ENCODE peak calls at places on chromosomes 5 and 9, in six cellular contexts. H, Q, J, F, B and V are unnamed samples. For H3K27me3, the result is how much of the 10 kb centered on the place peaks cover.

GRCh38 chr9:20030221-20030620 is 241.4 kb upstream of the SLC24A2 start:
- DNase-seq in H (no peak), Q (no peak), J (no peak), F (no peak), B (no peak), V (no peak)

GRCh38 chr5:43044181-43044914 is 4.2 kb upstream of the ANXA2R start:
- DNase-seq in H (no peak), Q (no peak), J (peak), F (no peak), B (no peak), V (no peak)

GRCh38 chr9:114666841-114667240 is 9.2 kb upstream of the TEX53 start:
- DNase-seq in H (no peak), Q (no peak), J (no peak), F (no peak), B (no peak), V (no peak)

GRCh38 chr5:39543335-39543734 is 118.6 kb upstream of the DAB2 start:
- DNase-seq in H (no peak), Q (no peak), J (peak), F (no peak), B (no peak), V (no peak)

GRCh38 chr5:141640698-141641097 is 3.9 kb downstream of the RELL2 start:
- DNase-seq in H (no peak), Q (no peak), J (no peak), F (no peak), B (no peak), V (no peak)

GRCh38 chr9:18668944-18669343 is 195.0 kb downstream of the ADAMTSL1 start:
- DNase-seq in H (no peak), Q (peak), J (no peak), F (peak), B (no peak), V (no peak)

GRCh38 chr9:90009447-90009846 is 404.6 kb downstream of the GADD45G start:
- DNase-seq in H (no peak), Q (no peak), J (no peak), F (no peak), B (no peak), V (no peak)

GRCh38 chr9:109248133-109248581 is 72.7 kb downstream of the EPB41L4B start:
- DNase-seq in H (no peak), Q (no peak), J (peak), F (peak), B (no peak), V (no peak)

GRCh38 chr9:84325347-84325982 is 15.1 kb downstream of the SLC28A3 start:
- DNase-seq in H (no peak), Q (no peak), J (peak), F (no peak), B (peak), V (no peak)

GRCh38 chr9:73083519-73083918 is 68.1 kb upstream of the ANXA1 start:
- DNase-seq in H (no peak), Q (no peak), J (no peak), F (no peak), B (no peak), V (no peak)

GRCh38 chr9:121945281-121945680 is 147.8 kb downstream of the TTLL11 start:
- DNase-seq in H (no peak), Q (no peak), J (no peak), F (no peak), B (no peak), V (no peak)

GRCh38 chr5:142141463-142141862 is 32.9 kb downstream of the NDFIP1 start:
- DNase-seq in H (no peak), Q (no peak), J (no peak), F (no peak), B (no peak), V (no peak)

GRCh38 chr9:110919609-110920008 is 118.7 kb downstream of the LPAR1 start:
- DNase-seq in H (no peak), Q (no peak), J (peak), F (no peak), B (no peak), V (no peak)

GRCh38 chr9:134326754-134327526 is 685 bp downstream of the RXRA start:
- DNase-seq in H (peak), Q (no peak), J (peak), F (peak), B (no peak), V (peak)

GRCh38 chr9:38024036-38024681 is 44.9 kb downstream of the SHB start:
- DNase-seq in H (no peak), Q (no peak), J (peak), F (peak), B (no peak), V (peak)

GRCh38 chr5:97967292-97967691 is 784.2 kb upstream of the RIOK2 start:
- DNase-seq in H (no peak), Q (no peak), J (no peak), F (no peak), B (no peak), V (no peak)
- H3K27me3 ChIP-seq in H (under half), Q (under half), J (under half), F (under half), B (under half), V (under half)

GRCh38 chr5:125294844-125295243 is 548.4 kb upstream of the ZNF608 start:
- DNase-seq in H (no peak), Q (no peak), J (no peak), F (no peak), B (no peak), V (no peak)

GRCh38 chr5:125298258-125298657 is 551.8 kb upstream of the ZNF608 start:
- DNase-seq in H (no peak), Q (no peak), J (peak), F (no peak), B (no peak), V (no peak)

GRCh38 chr5:125298711-125299379 is 552.4 kb upstream of the ZNF608 start:
- DNase-seq in H (no peak), Q (no peak), J (no peak), F (no peak), B (no peak), V (no peak)

GRCh38 chr5:125293223-125293622 is 546.8 kb upstream of the ZNF608 start:
- DNase-seq in H (no peak), Q (no peak), J (no peak), F (no peak), B (no peak), V (no peak)

DNA sequence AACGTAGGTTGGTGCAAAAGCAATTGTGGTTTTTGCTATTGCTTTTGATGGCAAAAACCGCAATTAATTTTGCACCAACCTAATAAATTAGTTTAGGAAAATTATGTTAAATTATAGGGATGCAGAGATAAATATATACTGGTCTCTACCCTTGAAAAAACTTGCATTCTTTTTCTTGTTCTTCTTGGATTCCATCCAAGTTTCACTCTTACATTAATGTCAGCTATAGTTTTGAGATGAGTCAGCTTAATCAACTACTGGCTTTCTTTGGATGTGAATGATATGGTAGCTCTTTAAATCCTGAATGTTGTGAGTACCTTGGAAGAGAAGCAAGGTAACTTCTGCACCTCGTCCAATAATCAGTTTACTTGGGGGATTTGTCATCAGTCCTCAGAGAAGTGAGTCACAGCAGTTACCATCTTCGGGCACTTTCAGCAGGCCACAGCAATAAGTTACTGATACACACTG is 549.0 kb upstream of the ZNF608 start:
- DNase-seq in H (no peak), Q (no peak), J (peak), F (no peak), B (no peak), V (no peak)
- TF ChIP-seq POLR2A in H (no peak), Q (no peak), J (no peak), F (no peak), B (no peak), V (no peak)

DNA sequence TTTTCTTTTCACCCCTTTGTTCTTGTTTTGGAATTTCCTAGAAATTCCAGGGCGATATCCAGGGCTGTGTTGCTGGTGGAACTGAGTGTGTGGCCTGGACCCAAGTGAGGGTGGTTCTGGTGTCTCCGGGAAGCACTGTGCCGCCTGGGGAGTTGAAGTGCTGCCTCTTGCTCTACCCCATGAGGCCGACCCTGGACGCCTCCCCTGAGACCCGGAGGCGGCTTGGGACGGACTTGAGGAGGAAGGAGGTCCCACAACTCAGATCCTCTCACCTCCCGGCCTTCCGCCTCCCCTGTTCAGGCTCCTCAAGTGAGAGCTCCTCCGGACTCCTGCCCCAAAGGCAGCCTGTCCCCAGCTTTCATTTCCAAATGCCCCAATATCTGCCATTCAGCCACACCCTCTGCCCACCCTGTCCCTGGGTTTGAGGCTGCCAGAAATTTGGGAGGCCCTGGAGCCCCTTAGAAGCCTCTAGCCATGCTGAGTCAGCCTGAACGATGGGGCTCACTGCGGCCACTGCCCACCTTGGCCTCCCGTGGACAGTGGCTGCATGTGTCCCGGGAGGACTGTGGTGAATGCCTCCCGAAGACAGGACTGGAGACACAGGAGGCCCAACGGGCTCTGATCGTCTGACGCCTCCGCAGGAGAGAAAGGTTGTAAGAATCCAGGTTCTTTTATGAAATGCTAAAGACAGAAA is 42.6 kb upstream of the SLC6A19 start:
- DNase-seq in H (peak), Q (no peak), J (no peak), F (no peak), B (no peak), V (no peak)
- H3K27me3 ChIP-seq in H (under half), Q (half or more), J (under half), F (under half), B (under half), V (under half)

DNA sequence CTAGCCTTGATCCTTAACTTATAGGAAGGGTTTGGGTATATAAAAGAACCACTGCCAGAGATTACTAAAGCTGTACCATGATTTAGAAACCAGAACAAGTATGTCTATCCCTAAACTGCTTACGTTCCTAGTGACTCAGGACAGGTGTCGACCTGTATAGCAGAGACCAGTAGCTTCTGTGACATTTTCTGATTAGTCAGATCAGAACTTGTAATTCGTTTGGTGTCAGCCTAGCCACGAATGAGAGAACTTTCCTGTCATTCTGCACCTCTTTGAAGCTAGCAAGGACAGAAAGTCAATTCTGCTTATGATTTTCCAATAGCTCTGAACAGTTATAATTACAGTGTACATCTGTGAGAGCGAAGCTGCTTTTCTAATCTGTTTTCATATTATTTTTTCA is 39.5 kb downstream of the PRKACG start:
- DNase-seq in H (no peak), Q (no peak), J (no peak), F (no peak), B (no peak), V (no peak)
- TF ChIP-seq POLR2A in H (no peak), Q (no peak), J (no peak), F (no peak), B (no peak), V (no peak)

GRCh38 chr9:128416014-128416413 is 4.6 kb upstream of the CERCAM start:
- DNase-seq in H (no peak), Q (no peak), J (no peak), F (no peak), B (no peak), V (no peak)
- H3K27me3 ChIP-seq in H (under half), Q (half or more), J (under half), F (under half), B (under half), V (under half)

GRCh38 chr9:103804077-103804735 is 289.9 kb upstream of the SMC2 start:
- DNase-seq in H (no peak), Q (no peak), J (no peak), F (no peak), B (no peak), V (no peak)
- TF ChIP-seq POLR2A in H (no peak), Q (no peak), J (no peak), F (no peak), B (no peak), V (no peak)

GRCh38 chr9:136754059-136754572 is 3.9 kb downstream of the LCN8 start:
- DNase-seq in H (no peak), Q (no peak), J (no peak), F (no peak), B (no peak), V (no peak)
- H3K27me3 ChIP-seq in H (under half), Q (under half), J (under half), F (under half), B (under half), V (under half)